ENCODE peak calls at places on chromosomes 13 and 19, in six cellular contexts. P, W, G, Y, M and C are unnamed samples.

GRCh38 chr13:112781881-112782361 is 92.1 kb downstream of the ATP11A start:
- DNase-seq in W (no peak), P (no peak), M (no peak), Y (no peak), G (no peak), C (no peak)

GRCh38 chr13:43686557-43686956 is 100.2 kb downstream of the ENOX1 start:
- DNase-seq in P (peak), G (peak), M (no peak), W (no peak), Y (peak), C (no peak)

GRCh38 chr19:48372904-48373303 is 8.7 kb downstream of the SYNGR4 start:
- DNase-seq in G (no peak), Y (no peak), P (no peak), M (no peak), W (no peak), C (no peak)

GRCh38 chr13:32938907-32939306 is 77.3 kb upstream of the KL start:
- DNase-seq in M (no peak), P (no peak), Y (peak), W (no peak), G (no peak), C (no peak)

GRCh38 chr13:104683789-104684188 is 1617.6 kb upstream of the SLC10A2 start:
- DNase-seq in W (no peak), Y (no peak), P (no peak), G (no peak), M (no peak), C (no peak)

GRCh38 chr19:21462540-21462939 is 42.9 kb upstream of the ZNF429 start:
- DNase-seq in M (no peak), P (no peak), W (no peak), G (no peak), Y (no peak), C (no peak)

GRCh38 chr19:35346193-35347052 is 1.3 kb upstream of the FFAR1 start:
- DNase-seq in W (peak), P (no peak), G (no peak), Y (no peak), M (peak), C (no peak)

GRCh38 chr19:10797541-10798256 is 38.3 kb downstream of the TMED1 start:
- DNase-seq in M (peak), G (no peak), P (no peak), Y (no peak), W (no peak), C (no peak)

GRCh38 chr13:33353210-33353609 is 67.7 kb upstream of the STARD13 start:
- DNase-seq in W (peak), P (peak), M (peak), Y (no peak), G (no peak), C (no peak)

GRCh38 chr13:48560657-48561337 is 27.9 kb upstream of the RCBTB2 start:
- DNase-seq in P (no peak), W (no peak), M (no peak), Y (no peak), G (no peak), C (no peak)

GRCh38 chr19:14473915-14474578 is 1.1 kb downstream of the PTGER1 start:
- DNase-seq in M (peak), P (peak), Y (peak), W (peak), G (peak), C (no peak)

GRCh38 chr13:70407486-70407885 is 299.2 kb upstream of the KLHL1 start:
- DNase-seq in M (no peak), G (no peak), W (no peak), P (no peak), Y (no peak), C (no peak)

GRCh38 chr13:94712812-94713555 is 639 bp upstream of the SOX21 start:
- DNase-seq in W (peak), P (peak), M (peak), Y (peak), G (peak), C (peak)

GRCh38 chr19:17944301-17944700 is 11.5 kb downstream of the CCDC124 start:
- DNase-seq in M (no peak), Y (peak), W (no peak), G (no peak), P (no peak), C (no peak)

GRCh38 chr19:3862826-3863500 is 5.9 kb downstream of the ZFR2 start:
- DNase-seq in G (no peak), M (no peak), P (no peak), W (no peak), Y (no peak), C (no peak)

GRCh38 chr13:28043224-28043623 is 54.7 kb upstream of the URAD start:
- DNase-seq in Y (no peak), P (no peak), M (no peak), W (peak), G (no peak), C (no peak)

GRCh38 chr13:70703755-70704154 is 595.5 kb upstream of the KLHL1 start:
- DNase-seq in M (no peak), Y (no peak), W (no peak), P (no peak), G (no peak), C (no peak)

GRCh38 chr13:97975851-97976550 is 22.5 kb downstream of the IPO5 start:
- DNase-seq in G (peak), Y (peak), M (peak), W (peak), P (peak), C (peak)
- TF ChIP-seq CTCF in G (no peak), Y (no peak), M (no peak), W (no peak), P (no peak), C (no peak)

DNA sequence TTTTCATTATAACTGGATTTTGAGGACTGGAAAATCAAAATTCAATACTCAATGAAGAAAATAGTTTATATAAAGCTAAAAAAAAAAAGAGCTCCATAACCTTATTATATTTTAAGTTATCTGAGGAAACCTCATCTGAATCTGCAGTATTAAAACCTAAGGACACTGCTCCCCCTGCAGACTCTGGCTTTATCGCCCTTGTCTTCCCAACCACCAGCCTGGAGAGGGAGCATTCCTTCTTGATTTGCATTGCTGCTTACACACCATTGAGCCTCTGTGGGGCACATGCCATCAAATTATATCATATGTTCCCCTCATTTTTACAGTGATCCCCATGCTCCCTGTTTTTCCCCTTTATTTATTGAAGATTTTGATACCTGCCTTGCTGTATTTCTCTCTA is 871.4 kb upstream of the GPC6 start:
- DNase-seq in G (peak), P (no peak), M (no peak), W (no peak), Y (peak), C (peak)
- TF ChIP-seq CTCF in G (no peak), P (no peak), M (no peak), W (no peak), Y (peak), C (no peak)

GRCh38 chr13:110869805-110870706 is 44.8 kb downstream of the ANKRD10 start:
- DNase-seq in W (no peak), M (no peak), G (peak), P (peak), Y (peak), C (peak)
- TF ChIP-seq CTCF in W (no peak), M (no peak), G (no peak), P (no peak), Y (no peak), C (no peak)

GRCh38 chr13:111472559-111473460 is 152.4 kb downstream of the TEX29 start:
- DNase-seq in P (no peak), M (no peak), Y (no peak), W (no peak), G (no peak), C (no peak)

GRCh38 chr13:111476197-111476596 is 155.8 kb downstream of the TEX29 start:
- DNase-seq in P (no peak), M (no peak), Y (no peak), G (no peak), W (no peak), C (no peak)

GRCh38 chr13:111472083-111472482 is 151.6 kb downstream of the TEX29 start:
- DNase-seq in G (no peak), W (no peak), P (no peak), Y (no peak), M (no peak), C (no peak)

GRCh38 chr13:111475488-111475887 is 155.0 kb downstream of the TEX29 start:
- DNase-seq in Y (no peak), G (no peak), P (no peak), M (no peak), W (no peak), C (no peak)

GRCh38 chr13:111474136-111475002 is 153.9 kb downstream of the TEX29 start:
- DNase-seq in Y (peak), M (peak), P (no peak), G (no peak), W (peak), C (peak)
- TF ChIP-seq CTCF in Y (peak), M (no peak), P (peak), G (peak), W (peak), C (peak)

DNA sequence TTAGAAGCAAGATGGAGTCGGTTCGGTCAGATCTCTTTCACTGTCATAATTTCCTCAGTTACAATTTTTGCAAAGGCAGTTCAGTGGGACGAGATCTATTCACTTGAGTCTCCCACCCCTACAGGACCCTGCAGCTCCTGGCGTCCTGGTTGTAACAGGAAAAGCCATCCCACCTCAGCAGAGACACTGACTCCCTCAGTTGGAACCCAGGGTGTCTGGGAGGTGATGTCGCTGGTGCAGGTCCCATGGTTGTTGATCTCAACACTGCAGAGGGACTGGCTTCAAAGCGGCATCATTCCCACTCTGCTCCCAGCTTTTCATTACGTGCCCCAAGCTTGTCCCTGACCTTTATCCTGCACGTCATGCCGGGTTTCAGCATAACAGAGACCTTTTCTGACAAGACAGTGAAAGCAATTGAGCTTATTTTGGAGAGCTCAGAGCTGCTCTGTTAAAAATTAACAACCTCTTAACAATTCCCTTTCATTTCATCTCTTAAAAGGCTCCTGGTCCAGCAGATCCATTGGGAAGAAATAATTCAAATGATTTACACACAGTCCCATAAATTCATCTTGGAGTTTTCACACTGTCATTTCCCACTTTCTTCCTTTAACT is 17.6 kb upstream of the COG3 start:
- DNase-seq in G (no peak), Y (no peak), P (peak), W (no peak), M (no peak), C (no peak)
- TF ChIP-seq CTCF in G (no peak), Y (no peak), P (no peak), W (no peak), M (no peak), C (no peak)

GRCh38 chr19:55477905-55478304 is 1.5 kb downstream of the ZNF628 start:
- DNase-seq in Y (no peak), W (no peak), P (no peak), M (no peak), G (no peak), C (no peak)

GRCh38 chr19:55479451-55480230 is 3.2 kb downstream of the ZNF628 start:
- DNase-seq in G (no peak), P (no peak), Y (no peak), M (no peak), W (no peak), C (no peak)

GRCh38 chr19:55481148-55482127 is 3.5 kb upstream of the NAT14 start:
- DNase-seq in G (no peak), Y (no peak), P (no peak), W (peak), M (no peak), C (no peak)

GRCh38 chr19:55478364-55478763 is 1.9 kb downstream of the ZNF628 start:
- DNase-seq in G (no peak), M (no peak), P (no peak), W (no peak), Y (no peak), C (no peak)

GRCh38 chr19:55479045-55479444 is 2.6 kb downstream of the ZNF628 start:
- DNase-seq in W (no peak), P (no peak), M (no peak), G (no peak), Y (no peak), C (no peak)
- TF ChIP-seq CTCF in W (no peak), P (no peak), M (no peak), G (no peak), Y (no peak), C (no peak)